ENCODE peak calls at places on chromosomes 1 and 21, in ten cellular contexts. L is epithelial cell of esophagus, I is AG04450, O is RWPE2, M is mammary epithelial cell, F is thoracic aorta, B is skeletal muscle cell, A is A549, U is hepatocyte, P is fibroblast of lung. H is an unnamed sample.

GRCh38 chr1:64515427-64515826 is 45.5 kb downstream of the CACHD1 start:
- DNase-seq in B (peak), U (peak), L (peak), M (peak), O (no peak), P (peak), F (no peak), A (no peak), I (peak), H (no peak)

GRCh38 chr21:27570306-27570868 is 603.5 kb upstream of the ADAMTS5 start:
- DNase-seq in U (peak), I (peak), M (peak), P (peak), F (peak), O (peak), L (peak), A (no peak), B (peak), H (no peak)

GRCh38 chr1:200038645-200038986 is 11.1 kb downstream of the NR5A2 start:
- DNase-seq in F (no peak), B (no peak), I (no peak), O (no peak), L (no peak), A (no peak), U (no peak), M (no peak), P (no peak), H (no peak)

GRCh38 chr1:203480525-203481084 is 5.0 kb downstream of the PRELP start:
- DNase-seq in A (peak), P (peak), U (peak), I (peak), B (peak), L (peak), O (peak), F (peak), M (peak), H (peak)

GRCh38 chr1:196302981-196303380 is 305.3 kb downstream of the KCNT2 start:
- DNase-seq in P (no peak), B (no peak), O (no peak), L (no peak), U (no peak), A (no peak), I (no peak), F (no peak), M (no peak), H (no peak)

GRCh38 chr1:34316773-34317172 is 140.1 kb downstream of the C1orf94 start:
- DNase-seq in P (no peak), U (no peak), I (no peak), O (no peak), M (no peak), B (no peak), L (no peak), F (no peak), A (no peak), H (no peak)

GRCh38 chr1:29893036-29893723 is 656.9 kb downstream of the PTPRU start:
- DNase-seq in M (no peak), P (no peak), O (no peak), L (no peak), U (no peak), A (no peak), B (no peak), I (no peak), F (no peak), H (no peak)

GRCh38 chr1:158007949-158008386 is 14.5 kb downstream of the KIRREL1 start:
- DNase-seq in O (no peak), F (no peak), B (no peak), U (no peak), I (no peak), P (no peak), M (no peak), L (no peak), A (no peak), H (no peak)

GRCh38 chr1:207821464-207822045 is 69.7 kb downstream of the CD46 start:
- DNase-seq in L (no peak), A (no peak), F (no peak), O (no peak), I (no peak), B (no peak), P (no peak), M (no peak), U (no peak), H (peak)
- H3K4me3 ChIP-seq in L (no peak), A (no peak), F (peak), O (no peak), I (no peak), B (no peak), P (no peak), M (no peak), U (no peak), H (peak)

GRCh38 chr1:14946567-14947285 is 206.8 kb upstream of the TMEM51 start:
- DNase-seq in I (no peak), M (peak), P (peak), O (no peak), A (no peak), U (peak), F (peak), L (peak), B (peak), H (no peak)
- H3K4me3 ChIP-seq in I (peak), M (no peak), P (peak), O (no peak), A (no peak), U (no peak), F (peak), L (no peak), B (peak), H (no peak)

GRCh38 chr1:61202854-61203603 is 120.7 kb downstream of the NFIA start:
- DNase-seq in M (peak), L (peak), U (no peak), F (no peak), A (no peak), I (peak), P (peak), O (no peak), B (no peak), H (no peak)
- H3K4me3 ChIP-seq in M (peak), L (peak), U (no peak), F (peak), A (no peak), I (peak), P (peak), O (no peak), B (peak), H (no peak)

GRCh38 chr1:117641536-117641935 is 35.7 kb downstream of the TENT5C start:
- DNase-seq in P (no peak), M (no peak), A (no peak), L (no peak), B (no peak), U (no peak), O (no peak), F (no peak), I (no peak), H (no peak)

GRCh38 chr1:117636637-117637425 is 31.0 kb downstream of the TENT5C start:
- DNase-seq in I (no peak), O (no peak), U (no peak), M (no peak), P (no peak), L (no peak), F (no peak), B (no peak), A (no peak), H (no peak)

GRCh38 chr1:117638141-117638540 is 32.3 kb downstream of the TENT5C start:
- DNase-seq in P (no peak), U (no peak), M (no peak), O (no peak), B (no peak), L (no peak), F (no peak), I (no peak), A (no peak), H (no peak)

GRCh38 chr1:117638759-117639158 is 32.9 kb downstream of the TENT5C start:
- DNase-seq in U (no peak), L (no peak), M (no peak), F (no peak), P (no peak), A (no peak), B (no peak), I (no peak), O (no peak), H (no peak)

GRCh38 chr1:117639741-117640140 is 33.9 kb downstream of the TENT5C start:
- DNase-seq in U (no peak), A (no peak), B (no peak), F (no peak), I (no peak), P (no peak), L (no peak), O (no peak), M (no peak), H (no peak)
- H3K4me3 ChIP-seq in U (no peak), A (no peak), B (no peak), F (no peak), I (no peak), P (no peak), L (no peak), O (no peak), M (no peak), H (no peak)

GRCh38 chr1:1307261-1307907 is 346 bp downstream of the ACAP3 start:
- DNase-seq in A (no peak), O (no peak), L (no peak), M (no peak), F (no peak), P (no peak), U (no peak), I (no peak), B (no peak), H (peak)

GRCh38 chr1:1307908-1308755 is at the start of the genes ACAP3 and PUSL1:
- DNase-seq in M (peak), O (peak), I (peak), L (peak), A (peak), F (peak), P (peak), B (peak), U (peak), H (peak)

GRCh38 chr1:1310476-1311053 is 2.2 kb downstream of the PUSL1 start:
- DNase-seq in U (no peak), F (no peak), P (no peak), M (no peak), I (no peak), A (no peak), B (no peak), O (no peak), L (peak), H (no peak)

GRCh38 chr1:1309525-1310385 is 1.4 kb downstream of the PUSL1 start:
- DNase-seq in B (no peak), M (no peak), O (no peak), L (no peak), F (no peak), U (no peak), A (no peak), I (no peak), P (no peak), H (no peak)

GRCh38 chr1:1308756-1309524 is 543 bp downstream of the PUSL1 start:
- DNase-seq in U (peak), O (no peak), I (no peak), L (no peak), F (no peak), P (no peak), A (no peak), B (no peak), M (peak), H (no peak)
- H3K4me3 ChIP-seq in U (peak), O (peak), I (peak), L (peak), F (peak), P (peak), A (peak), B (peak), M (peak), H (peak)

DNA sequence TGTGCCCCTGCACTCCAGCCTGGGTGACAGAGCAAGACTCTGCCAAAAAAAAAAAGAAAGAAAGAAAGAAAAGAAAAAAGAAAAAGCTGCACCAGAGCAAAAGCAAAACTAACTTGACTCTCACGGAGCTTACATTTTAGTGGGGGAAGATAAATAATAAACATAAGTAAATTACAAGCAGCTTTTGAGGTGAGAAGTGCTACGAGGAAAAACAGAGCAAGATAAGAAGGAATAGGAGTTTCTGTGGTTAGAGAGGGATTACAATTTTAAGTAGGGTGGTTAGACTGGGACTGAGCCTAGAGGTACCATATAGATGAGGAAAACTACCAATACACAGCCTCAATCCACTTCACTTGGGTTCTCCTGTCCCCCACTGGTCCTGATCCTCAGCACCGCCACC is 43.9 kb downstream of the TGFBR3 start:
- DNase-seq in F (no peak), B (no peak), U (no peak), A (no peak), P (no peak), L (no peak), I (no peak), M (no peak), O (no peak), H (no peak)
- H3K4me3 ChIP-seq in F (no peak), B (no peak), U (no peak), A (no peak), P (no peak), L (no peak), I (no peak), M (no peak), O (no peak), H (no peak)

DNA sequence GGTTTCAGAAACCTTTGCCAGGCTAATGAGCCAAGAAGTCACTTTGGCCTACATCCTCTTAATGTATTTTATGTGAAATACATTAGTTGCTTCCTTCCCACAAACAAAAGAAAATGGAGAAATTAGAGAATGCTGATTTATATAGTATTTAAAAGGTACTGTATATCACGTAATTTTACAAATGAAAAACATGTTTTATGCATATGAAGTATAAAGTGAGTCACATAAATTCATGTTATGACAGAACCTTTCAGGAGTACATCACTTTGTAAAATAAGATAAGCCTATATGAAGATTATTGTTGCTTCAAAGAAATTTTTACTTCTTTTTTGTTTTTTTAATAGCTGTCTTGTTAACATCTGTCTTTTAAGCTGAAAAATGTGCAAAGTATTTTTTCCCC is 4.6 kb downstream of the DR1 start:
- DNase-seq in F (no peak), A (no peak), I (no peak), U (no peak), L (peak), M (no peak), P (no peak), B (no peak), O (no peak), H (no peak)
- H3K4me3 ChIP-seq in F (peak), A (no peak), I (no peak), U (no peak), L (peak), M (peak), P (peak), B (peak), O (no peak), H (peak)

DNA sequence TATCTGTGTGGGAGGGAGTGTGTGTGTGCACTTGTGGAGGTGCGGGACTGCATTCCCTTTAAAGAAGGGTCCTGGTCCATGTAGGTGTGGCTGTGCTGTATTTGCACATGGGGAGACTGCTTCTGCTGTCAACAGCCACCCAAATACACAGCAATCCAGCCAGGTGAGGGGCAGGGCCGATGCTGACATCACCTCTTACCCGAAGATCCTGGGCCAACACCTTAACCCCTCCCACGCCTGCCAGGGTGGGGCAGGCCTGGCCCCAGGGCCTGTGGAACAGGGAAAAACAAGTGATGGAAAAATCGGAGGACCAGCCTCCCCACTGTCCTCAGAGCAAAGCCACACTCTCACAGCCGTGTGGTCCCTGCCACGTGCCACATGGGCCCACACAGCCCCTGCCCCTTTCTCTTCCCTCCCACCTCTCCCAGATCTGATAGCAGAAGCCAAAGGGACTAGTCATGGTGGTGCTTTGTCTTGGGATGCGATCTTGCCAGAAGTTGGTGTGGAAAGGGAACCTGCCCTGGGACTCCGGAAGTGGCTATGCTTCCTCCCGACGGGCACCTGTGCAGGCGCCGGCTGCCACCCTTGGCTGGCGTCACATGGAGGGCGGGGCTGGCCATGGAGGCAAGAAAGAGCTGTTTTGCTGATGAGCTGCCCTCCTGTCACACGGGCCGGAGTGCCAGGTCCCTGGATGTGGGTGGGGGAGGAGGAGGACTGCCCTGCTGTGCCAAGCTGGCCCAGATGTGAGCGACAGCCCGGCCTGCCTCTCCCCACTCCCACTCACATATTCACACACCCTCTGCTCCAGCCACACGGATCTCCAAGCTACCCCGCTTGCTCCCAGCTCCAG is 7.8 kb upstream of the CASZ1 start:
- DNase-seq in P (no peak), F (no peak), B (no peak), O (no peak), I (no peak), M (peak), A (no peak), L (peak), U (peak), H (no peak)
- H3K4me3 ChIP-seq in P (no peak), F (no peak), B (no peak), O (no peak), I (no peak), M (no peak), A (no peak), L (no peak), U (no peak), H (no peak)

DNA sequence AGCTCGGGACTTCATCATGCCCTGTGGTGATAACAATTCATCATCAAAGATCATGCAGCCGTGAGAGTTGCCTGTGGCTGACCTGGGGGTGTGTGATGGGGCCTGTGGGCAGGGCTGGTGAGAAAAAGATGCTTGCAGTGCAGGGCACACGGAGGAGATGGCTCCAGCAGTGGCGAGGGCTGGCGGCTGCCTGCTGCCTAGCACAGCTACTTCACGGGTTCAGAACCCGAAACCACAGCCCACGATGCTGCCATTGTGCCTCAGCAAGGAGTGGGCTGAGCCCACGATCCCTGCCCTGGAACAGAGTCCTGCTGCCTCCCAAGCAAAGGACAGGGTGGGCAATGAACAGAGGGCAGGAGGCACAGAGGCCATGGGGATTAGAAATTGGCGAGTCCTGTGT is 631 bp upstream of the KRTAP10-9 start:
- DNase-seq in A (no peak), O (no peak), L (no peak), P (no peak), M (no peak), F (no peak), I (no peak), U (no peak), B (no peak), H (no peak)
- H3K4me3 ChIP-seq in A (no peak), O (no peak), L (no peak), P (no peak), M (no peak), F (no peak), I (no peak), U (no peak), B (no peak), H (no peak)

GRCh38 chr21:46452719-46453118 is 6.0 kb upstream of the DIP2A start:
- DNase-seq in P (no peak), O (no peak), U (no peak), M (no peak), A (no peak), L (no peak), F (no peak), I (no peak), B (no peak), H (no peak)

GRCh38 chr21:46454142-46454541 is 4.5 kb upstream of the DIP2A start:
- DNase-seq in F (no peak), I (no peak), U (no peak), B (no peak), P (no peak), O (no peak), M (no peak), L (no peak), A (no peak), H (no peak)

GRCh38 chr21:46455575-46456385 is 2.9 kb upstream of the DIP2A start:
- DNase-seq in U (no peak), M (peak), F (no peak), O (no peak), L (peak), B (peak), P (peak), A (no peak), I (no peak), H (no peak)

GRCh38 chr21:46456750-46457149 is 1.9 kb upstream of the DIP2A start:
- DNase-seq in L (peak), I (no peak), U (no peak), F (no peak), P (no peak), B (no peak), O (no peak), A (no peak), M (peak), H (no peak)

DNA sequence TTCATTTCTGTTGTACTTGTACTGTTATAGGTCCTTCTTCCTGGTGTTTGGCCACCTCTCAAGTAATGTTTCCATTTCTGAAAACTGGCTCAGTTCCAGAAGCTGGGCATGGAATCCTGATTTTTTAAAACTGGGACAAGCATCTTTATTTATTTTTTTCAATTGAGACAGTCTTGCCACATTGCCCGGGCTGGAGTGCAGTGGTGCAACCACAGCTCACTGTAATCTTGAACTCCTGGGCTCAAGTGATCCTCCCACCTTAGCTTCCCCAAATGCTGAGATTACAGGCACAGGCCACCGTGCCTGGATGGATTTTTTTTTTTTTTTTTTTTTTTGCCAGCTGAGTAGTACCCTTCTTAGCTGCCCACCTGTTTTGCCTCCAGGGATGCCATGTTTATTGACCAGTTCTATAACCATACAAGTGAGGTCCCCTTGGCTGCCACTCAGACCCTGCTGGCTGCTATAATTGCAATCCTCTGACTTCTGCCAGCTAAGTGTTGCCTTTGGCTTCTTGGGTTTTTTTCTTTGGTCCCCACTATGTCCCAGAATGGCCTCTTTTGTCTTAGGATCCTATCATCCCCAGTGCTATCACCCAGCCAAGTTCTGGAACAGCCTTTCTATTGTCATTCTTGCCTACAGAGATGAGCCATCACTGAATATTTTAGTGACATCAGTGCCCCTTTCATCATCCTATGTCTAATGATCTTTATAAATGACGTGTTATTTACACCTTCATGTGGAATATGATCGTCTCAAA is 3.9 kb upstream of the DIP2A start:
- DNase-seq in I (no peak), F (no peak), M (peak), O (no peak), L (no peak), U (no peak), A (no peak), B (no peak), P (no peak), H (no peak)
- H3K4me3 ChIP-seq in I (no peak), F (no peak), M (no peak), O (no peak), L (no peak), U (no peak), A (no peak), B (no peak), P (no peak), H (no peak)

H was measured in GM12865.